ENCODE peak calls at places on chromosomes 13 and 19, in eight cellular contexts. N, G, T, J, K, D, Z and H are unnamed samples.

GRCh38 chr19:10502524-10503001 is 593 bp downstream of the KEAP1 start:
- DNase-seq in N (peak; percentile 94), G (peak; percentile 89), T (peak; percentile 88), J (peak; percentile 76), K (peak; percentile 71), D (peak; percentile 92), Z (peak; percentile 91), H (peak; percentile 83)

GRCh38 chr13:34657716-34658115 is 284.4 kb upstream of the NBEA start:
- DNase-seq in N (no peak), G (no peak), T (no peak), J (no peak), K (peak; percentile 7), D (no peak), Z (no peak), H (no peak)

GRCh38 chr19:13094771-13095392 is 7.8 kb downstream of the LYL1 start:
- DNase-seq in N (no peak), G (peak; percentile 79), T (no peak), J (no peak), K (no peak), D (no peak), Z (no peak), H (no peak)

GRCh38 chr13:51262501-51263211 is 40.5 kb downstream of the FAM124A start:
- DNase-seq in N (no peak), G (no peak), T (no peak), J (no peak), K (no peak), D (no peak), Z (no peak), H (no peak)

GRCh38 chr13:110616103-110617101 is 1.1 kb downstream of the NAXD start:
- DNase-seq in N (peak; percentile 38), G (peak; percentile 41), T (peak; percentile 16), J (peak; percentile 34), K (peak; percentile 33), D (peak; percentile 52), Z (no peak), H (no peak)

GRCh38 chr19:43690890-43691289 is 20.9 kb upstream of the PLAUR start:
- DNase-seq in N (no peak), G (no peak), T (no peak), J (no peak), K (no peak), D (no peak), Z (no peak), H (no peak)

GRCh38 chr19:19821366-19822147 is at the start of gene ZNF506:
- DNase-seq in N (peak; percentile 100), G (peak; percentile 100), T (peak; percentile 95), J (peak; percentile 94), K (peak; percentile 1), D (peak; percentile 99), Z (peak; percentile 91), H (peak; percentile 99)

GRCh38 chr13:54934121-54934520 is 1905.5 kb downstream of the OLFM4 start:
- DNase-seq in N (no peak), G (no peak), T (no peak), J (no peak), K (no peak), D (no peak), Z (no peak), H (no peak)

GRCh38 chr13:59834801-59835200 is 328.9 kb downstream of the DIAPH3 start:
- DNase-seq in N (no peak), G (no peak), T (no peak), J (no peak), K (no peak), D (no peak), Z (no peak), H (no peak)

GRCh38 chr13:52862358-52863206 is 14.1 kb upstream of the PCDH8 start:
- DNase-seq in N (no peak), G (no peak), T (no peak), J (no peak), K (peak; percentile 23), D (peak; percentile 40), Z (peak; percentile 72), H (no peak)

GRCh38 chr19:6271721-6272410 is 7.9 kb downstream of the MLLT1 start:
- DNase-seq in N (peak; percentile 83), G (peak; percentile 28), T (no peak), J (no peak), K (no peak), D (peak; percentile 58), Z (no peak), H (no peak)

GRCh38 chr13:69857188-69857821 is 250.3 kb upstream of the ATXN8OS start:
- DNase-seq in N (no peak), G (no peak), T (no peak), J (no peak), K (peak; percentile 0), D (no peak), Z (no peak), H (no peak)

GRCh38 chr19:43748685-43749084 is 6.1 kb downstream of the SMG9 start:
- DNase-seq in N (no peak), G (no peak), T (no peak), J (no peak), K (no peak), D (no peak), Z (no peak), H (no peak)

GRCh38 chr13:46489586-46490023 is 63.4 kb upstream of the LRCH1 start:
- DNase-seq in N (peak; percentile 78), G (no peak), T (no peak), J (peak; percentile 73), K (no peak), D (no peak), Z (no peak), H (no peak)

GRCh38 chr13:106297283-106297682 is 238.2 kb downstream of the EFNB2 start:
- DNase-seq in N (no peak), G (no peak), T (no peak), J (no peak), K (no peak), D (peak; percentile 46), Z (no peak), H (no peak)

DNA sequence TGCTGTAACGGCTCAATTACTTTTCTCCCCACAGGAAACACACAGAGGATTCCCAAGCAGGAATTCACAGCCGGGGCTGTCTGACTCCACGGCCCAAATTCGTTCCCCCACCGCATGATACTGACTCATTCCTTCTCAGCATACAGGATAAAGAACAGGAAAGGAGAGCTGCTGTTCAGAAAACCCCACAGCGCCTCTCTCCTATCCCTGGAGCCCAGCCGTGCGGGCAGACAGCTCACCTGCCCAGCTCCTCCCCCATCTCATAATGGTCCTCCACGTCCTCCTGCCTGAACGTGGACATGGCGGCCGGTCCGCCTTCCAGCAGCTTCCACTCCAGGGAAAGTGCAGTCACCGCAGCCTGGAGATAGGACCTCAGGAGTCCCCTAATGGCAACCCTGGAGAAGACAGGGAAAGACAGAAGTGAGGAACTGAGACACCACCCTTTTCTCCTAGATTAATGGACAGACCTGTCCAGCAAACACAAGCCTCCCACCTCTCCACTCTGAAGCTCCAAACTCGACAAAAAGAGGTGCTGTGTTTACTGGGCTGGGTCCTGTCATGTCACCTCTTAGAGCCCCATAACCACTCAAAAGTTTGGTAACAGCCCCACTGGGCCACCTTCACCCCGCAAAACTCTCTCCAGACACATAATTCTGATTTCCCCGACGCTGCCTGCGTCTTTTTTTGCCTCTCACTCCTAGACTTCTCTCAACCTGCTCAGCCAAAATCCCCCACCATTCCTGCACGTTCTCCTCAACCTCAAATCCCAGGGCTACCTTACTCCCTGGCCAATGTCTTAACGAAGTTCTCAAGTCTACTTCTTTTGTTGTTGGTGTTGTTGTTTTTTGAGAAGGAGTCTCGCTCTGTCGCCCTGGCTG is 1.2 kb downstream of the DAPK3 start:
- DNase-seq in N (peak; percentile 49), G (no peak), T (no peak), J (no peak), K (peak; percentile 46), D (no peak), Z (peak; percentile 51), H (no peak)
- TF ChIP-seq CTCF in N (peak; percentile 24), G (no peak), T (no peak), J (peak; percentile 22), K (no peak), D (no peak), Z (no peak), H (no peak)

GRCh38 chr13:79549355-79550106 is 68.6 kb downstream of the NDFIP2 start:
- DNase-seq in N (no peak), G (no peak), T (no peak), J (no peak), K (no peak), D (no peak), Z (no peak), H (no peak)

GRCh38 chr13:79543883-79544282 is 62.9 kb downstream of the NDFIP2 start:
- DNase-seq in N (no peak), G (no peak), T (no peak), J (no peak), K (no peak), D (no peak), Z (no peak), H (no peak)

GRCh38 chr13:79547821-79548220 is 66.9 kb downstream of the NDFIP2 start:
- DNase-seq in N (no peak), G (no peak), T (no peak), J (no peak), K (no peak), D (no peak), Z (no peak), H (no peak)

GRCh38 chr13:79547211-79547610 is 66.3 kb downstream of the NDFIP2 start:
- DNase-seq in N (no peak), G (no peak), T (no peak), J (no peak), K (no peak), D (no peak), Z (no peak), H (no peak)

DNA sequence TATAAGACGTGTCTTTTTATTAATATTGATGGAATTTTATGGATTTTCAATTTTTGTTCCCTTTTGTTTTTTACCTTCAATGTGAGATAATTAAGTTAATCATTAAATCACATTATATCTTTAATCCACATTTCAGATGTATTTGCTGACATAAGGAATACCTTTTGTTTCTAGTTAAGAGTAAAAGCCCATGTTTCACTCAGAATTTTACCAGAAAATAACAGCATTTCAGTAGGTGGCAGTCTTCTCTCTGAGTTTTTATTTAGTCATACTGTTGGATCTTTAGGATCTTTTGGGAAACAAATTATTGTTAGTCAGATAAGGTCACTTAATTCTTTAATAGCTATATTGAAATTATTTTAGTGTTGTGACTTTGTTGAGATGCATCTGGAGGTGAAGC is 67.9 kb downstream of the NDFIP2 start:
- DNase-seq in N (no peak), G (no peak), T (no peak), J (no peak), K (no peak), D (no peak), Z (no peak), H (no peak)
- TF ChIP-seq CTCF in N (no peak), G (no peak), T (no peak), J (peak; percentile 41), K (peak; percentile 38), D (no peak), Z (no peak), H (no peak)

DNA sequence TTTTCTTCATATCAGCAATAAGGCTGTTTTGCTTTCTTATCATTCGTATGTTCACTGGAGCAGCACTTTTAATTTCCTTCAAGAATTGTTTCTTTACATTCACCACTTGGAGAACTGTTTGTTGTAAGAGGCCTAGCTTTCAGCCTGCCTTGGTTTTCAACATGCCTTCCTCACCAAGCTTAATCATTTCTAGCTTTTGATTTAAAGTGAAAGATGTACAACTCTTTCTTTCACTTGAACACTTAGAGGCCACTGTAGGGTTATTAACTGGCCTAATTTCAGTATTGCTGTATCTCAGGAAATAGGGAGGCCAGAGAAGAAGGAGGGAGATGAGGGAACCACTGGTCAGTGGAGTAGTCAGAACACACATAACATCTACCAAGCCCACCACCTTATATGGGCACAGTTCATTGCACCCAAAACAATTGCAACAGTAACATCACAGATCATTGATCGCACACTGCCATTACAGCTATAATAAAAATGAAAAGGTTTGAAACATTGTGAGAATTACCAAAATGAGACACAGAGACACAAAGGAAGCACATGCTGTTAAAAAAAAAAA is 181.4 kb upstream of the TUBA3C start:
- DNase-seq in N (no peak), G (no peak), T (no peak), J (no peak), K (no peak), D (no peak), Z (no peak), H (no peak)
- TF ChIP-seq CTCF in N (no peak), G (no peak), T (no peak), J (no peak), K (no peak), D (no peak), Z (no peak), H (no peak)

GRCh38 chr13:80276371-80277289 is 64.3 kb downstream of the SPRY2 start:
- DNase-seq in N (no peak), G (no peak), T (no peak), J (no peak), K (no peak), D (no peak), Z (peak; percentile 63), H (no peak)
- TF ChIP-seq CTCF in N (no peak), G (no peak), T (no peak), J (no peak), K (no peak), D (no peak), Z (peak; percentile 45), H (no peak)